ENCODE peak calls at places on chromosomes 2 and 18, in nine cellular contexts. F is T-cell; Q is Panc1; P is aorta; M is lower lobe of right lung; U is pancreas; W is A549; G is IMR-90; O is naive thymus-derived CD8-positive, alpha-beta T cell. Y is an unnamed sample.

GRCh38 chr18:49907346-49907929 is 94.1 kb upstream of the ACAA2 start:
- ATAC-seq in F (no peak), Q (no peak), P (no peak), M (no peak), U (peak), W (no peak), G (no peak), O (no peak), Y (no peak)

GRCh38 chr18:12362473-12363174 is 14.4 kb downstream of the AFG3L2 start:
- ATAC-seq in F (no peak), Q (no peak), P (no peak), M (no peak), U (peak), W (no peak), G (no peak), O (no peak), Y (no peak)

GRCh38 chr2:39483530-39483929 is 46.4 kb upstream of the MAP4K3 start:
- ATAC-seq in F (no peak), Q (no peak), P (no peak), M (no peak), U (no peak), W (no peak), G (no peak), O (no peak), Y (no peak)

GRCh38 chr2:170282851-170283250 is 104.9 kb downstream of the MYO3B start:
- ATAC-seq in F (no peak), Q (no peak), P (peak), M (no peak), U (no peak), W (no peak), G (no peak), O (no peak), Y (no peak)

GRCh38 chr2:239308696-239309397 is 92.0 kb downstream of the HDAC4 start:
- ATAC-seq in F (no peak), Q (no peak), P (no peak), M (peak), U (no peak), W (no peak), G (peak), O (no peak), Y (peak)

GRCh38 chr2:218217366-218218309 is 649 bp downstream of the ARPC2 start:
- ATAC-seq in F (peak), Q (peak), P (peak), M (peak), U (peak), W (peak), G (peak), O (peak), Y (peak)

GRCh38 chr18:74131124-74131523 is 16.5 kb downstream of the FBXO15 start:
- ATAC-seq in F (no peak), Q (no peak), P (no peak), M (no peak), U (no peak), W (no peak), G (no peak), O (no peak), Y (no peak)

GRCh38 chr18:69239849-69240248 is 160.8 kb upstream of the DOK6 start:
- ATAC-seq in F (no peak), Q (no peak), P (no peak), M (no peak), U (no peak), W (no peak), G (peak), O (no peak), Y (no peak)

GRCh38 chr2:34102359-34102758 is 503.3 kb upstream of the FAM98A start:
- ATAC-seq in F (no peak), Q (no peak), P (no peak), M (no peak), U (no peak), W (no peak), G (no peak), O (no peak), Y (no peak)

GRCh38 chr2:176494949-176495353 is 225.7 kb downstream of the MTX2 start:
- ATAC-seq in F (no peak), Q (no peak), P (peak), M (peak), U (peak), W (no peak), G (no peak), O (no peak), Y (peak)

GRCh38 chr18:10057808-10058791 is 144.3 kb downstream of the VAPA start:
- ATAC-seq in F (no peak), Q (no peak), P (no peak), M (peak), U (peak), W (no peak), G (peak), O (no peak), Y (peak)

GRCh38 chr2:86518498-86518897 is 44.7 kb downstream of the CHMP3 start:
- ATAC-seq in F (peak), Q (peak), P (no peak), M (peak), U (peak), W (peak), G (peak), O (peak), Y (no peak)